ENCODE peak calls at places on chromosome 16, in four cellular contexts. D is hepatocyte, L is GM23248, B is mammary epithelial cell. I is an unnamed sample.

GRCh38 chr16:65660390-65660789 is 538.5 kb upstream of the CDH11 start:
- DNase-seq in L (peak; percentile 98), B (peak; percentile 34), D (no peak), I (no peak)

GRCh38 chr16:24848065-24848464 is 2.3 kb downstream of the SLC5A11 start:
- DNase-seq in L (peak; percentile 74), D (no peak), B (peak; percentile 51), I (no peak)

GRCh38 chr16:73027655-73028220 is 20.2 kb downstream of the ZFHX3 start:
- DNase-seq in D (peak; percentile 12), L (no peak), B (no peak), I (peak; percentile 69)

GRCh38 chr16:70657956-70658355 is 11.6 kb downstream of the IL34 start:
- DNase-seq in B (no peak), L (no peak), D (no peak), I (no peak)

GRCh38 chr16:87445486-87445885 is 47.3 kb downstream of the ZCCHC14 start:
- DNase-seq in L (peak; percentile 10), B (no peak), D (no peak), I (no peak)

GRCh38 chr16:3065742-3066439 is 451 bp downstream of the IL32 start:
- DNase-seq in B (no peak), L (no peak), D (no peak), I (no peak)

GRCh38 chr16:69039333-69039941 is 66.0 kb upstream of the HAS3 start:
- DNase-seq in D (no peak), B (no peak), L (no peak), I (no peak)

GRCh38 chr16:74711938-74712337 is 11.3 kb upstream of the MLKL start:
- DNase-seq in D (no peak), L (no peak), B (no peak), I (no peak)

GRCh38 chr16:24753437-24753836 is 24.0 kb downstream of the TNRC6A start:
- DNase-seq in B (no peak), D (no peak), L (no peak), I (no peak)

GRCh38 chr16:11624205-11624604 is 37.5 kb upstream of the LITAF start:
- DNase-seq in D (no peak), L (no peak), B (no peak), I (no peak)

GRCh38 chr16:66972983-66973382 is 11.9 kb downstream of the CES3 start:
- DNase-seq in L (no peak), D (no peak), B (no peak), I (no peak)

GRCh38 chr16:13070268-13070667 is 168.9 kb downstream of the SHISA9 start:
- DNase-seq in B (peak; percentile 9), L (no peak), D (no peak), I (no peak)

GRCh38 chr16:25868966-25869365 is 177.2 kb downstream of the HS3ST4 start:
- DNase-seq in B (no peak), D (no peak), L (no peak), I (no peak)

GRCh38 chr16:52515068-52515671 is 31.8 kb downstream of the TOX3 start:
- DNase-seq in D (peak; percentile 28), B (no peak), L (peak; percentile 4), I (no peak)

GRCh38 chr16:85422374-85423185 is 190.5 kb upstream of the GSE1 start:
- DNase-seq in L (no peak), D (peak; percentile 93), B (no peak), I (no peak)

GRCh38 chr16:86037999-86038922 is 139.3 kb downstream of the IRF8 start:
- DNase-seq in D (no peak), B (no peak), L (no peak), I (no peak)

GRCh38 chr16:65574311-65574966 is 452.6 kb upstream of the CDH11 start:
- DNase-seq in L (no peak), B (no peak), D (no peak), I (no peak)

GRCh38 chr16:11955713-11956123 is 9.3 kb upstream of the TNFRSF17 start:
- DNase-seq in B (peak; percentile 52), D (peak; percentile 32), L (peak; percentile 98), I (no peak)

GRCh38 chr16:73048292-73049050 is 543 bp upstream of the ZFHX3 start:
- DNase-seq in L (peak; percentile 64), D (peak; percentile 65), B (no peak), I (no peak)

GRCh38 chr16:79644977-79645667 is 44.6 kb upstream of the MAF start:
- DNase-seq in L (no peak), D (no peak), B (peak; percentile 74), I (no peak)

GRCh38 chr16:79642652-79643051 is 42.1 kb upstream of the MAF start:
- DNase-seq in D (no peak), B (no peak), L (no peak), I (no peak)

GRCh38 chr16:79635488-79635887 is 35.0 kb upstream of the MAF start:
- DNase-seq in L (no peak), B (no peak), D (no peak), I (no peak)

GRCh38 chr16:79638386-79639106 is 38.0 kb upstream of the MAF start:
- DNase-seq in D (no peak), B (no peak), L (no peak), I (no peak)

GRCh38 chr16:79639576-79640311 is 39.2 kb upstream of the MAF start:
- DNase-seq in L (no peak), B (peak; percentile 46), D (peak; percentile 68), I (no peak)
- H3K4me3 ChIP-seq in L (no peak overlapping the region), B (no peak overlapping the region), D (no peak overlapping the region), I (no peak overlapping the region)

GRCh38 chr16:29813644-29814562 is 1.9 kb downstream of the PRRT2 start:
- DNase-seq in D (no peak), L (no peak), B (no peak), I (peak; percentile 74)
- H3K4me3 ChIP-seq in D (no peak overlapping the region), L (no peak overlapping the region), B (no peak overlapping the region), I (peak overlapping the region; percentile 78)

GRCh38 chr16:28297784-28298510 is 5.6 kb downstream of the SBK1 start:
- DNase-seq in L (no peak), B (peak; percentile 6), D (no peak), I (no peak)
- H3K4me3 ChIP-seq in L (no peak overlapping the region), B (no peak overlapping the region), D (no peak overlapping the region), I (no peak overlapping the region)

GRCh38 chr16:88451586-88452484 is 1.2 kb upstream of the ZFPM1 start:
- DNase-seq in B (no peak), L (no peak), D (no peak), I (no peak)
- H3K4me3 ChIP-seq in B (peak overlapping the region; percentile 56), L (peak overlapping the region; percentile 79), D (no peak overlapping the region), I (peak overlapping the region; percentile 91)

DNA sequence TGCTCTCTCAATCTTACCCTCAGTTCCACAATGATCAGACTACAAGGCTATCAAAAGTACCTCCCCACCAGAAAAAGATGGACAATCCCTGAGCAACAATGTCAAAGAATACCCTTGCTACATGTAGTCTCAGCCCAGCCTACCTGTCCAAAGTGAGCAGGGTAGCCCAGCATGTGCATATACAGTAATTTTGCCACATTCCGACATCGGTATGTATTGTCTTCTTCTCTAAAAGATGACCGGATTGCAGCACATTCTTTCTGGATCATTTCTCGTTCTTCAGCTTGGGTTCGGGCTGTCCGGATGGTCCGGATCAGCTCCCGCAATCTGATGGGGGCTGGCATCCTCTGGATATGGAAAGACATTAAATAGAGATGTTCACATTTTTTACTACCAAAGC is 19.5 kb downstream of the AP1G1 start:
- DNase-seq in B (no peak), D (no peak), L (no peak), I (no peak)
- H3K4me3 ChIP-seq in B (no peak overlapping the region), D (no peak overlapping the region), L (no peak overlapping the region), I (no peak overlapping the region)

DNA sequence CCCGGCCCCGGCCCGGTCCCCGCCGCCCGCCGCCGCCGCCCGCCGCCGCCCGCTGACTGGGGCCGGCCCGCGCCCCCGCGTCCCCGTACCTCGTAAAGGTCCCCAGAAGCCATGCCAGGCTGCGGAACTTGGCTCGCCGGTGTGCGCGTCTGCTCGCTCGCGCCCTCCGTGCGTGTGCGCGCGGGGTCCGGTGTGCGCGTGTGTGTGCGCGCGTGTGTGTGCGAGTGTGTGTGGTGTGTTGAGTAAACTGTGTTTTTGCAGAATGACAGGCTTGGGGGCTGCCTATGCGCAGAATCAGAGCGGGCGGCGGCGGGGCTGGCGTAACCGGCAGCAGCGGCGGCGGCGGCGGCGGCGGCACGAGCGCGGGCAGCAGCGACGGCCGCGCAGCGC is 342 bp downstream of the CDYL2 start:
- DNase-seq in B (peak; percentile 31), D (peak; percentile 69), L (peak; percentile 72), I (no peak)
- H3K4me3 ChIP-seq in B (peak overlapping the region; percentile 69), D (peak overlapping the region; percentile 80), L (peak overlapping the region; percentile 83), I (peak overlapping the region; percentile 95)

DNA sequence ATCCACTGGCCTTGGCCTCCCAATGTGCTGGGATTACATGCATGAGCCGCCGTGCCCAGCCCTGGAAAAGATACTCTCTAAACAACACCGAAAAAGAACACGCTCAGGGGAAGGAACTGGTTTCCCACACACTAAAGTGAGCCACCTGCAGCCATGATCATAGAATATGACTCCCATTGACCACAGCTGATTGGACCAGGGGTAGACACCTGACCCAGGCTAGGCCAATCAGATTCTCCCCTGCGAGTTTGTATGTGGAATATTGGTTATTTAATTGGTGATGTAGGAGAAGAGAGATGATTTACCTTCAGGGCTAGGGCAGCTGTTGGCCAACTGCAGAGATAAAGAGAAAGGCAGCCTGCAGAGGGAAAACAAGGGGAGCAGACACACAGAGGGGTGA is 9.0 kb upstream of the GGA2 start:
- DNase-seq in B (no peak), D (no peak), L (peak; percentile 7), I (no peak)
- H3K4me3 ChIP-seq in B (no peak overlapping the region), D (no peak overlapping the region), L (no peak overlapping the region), I (no peak overlapping the region)

DNA sequence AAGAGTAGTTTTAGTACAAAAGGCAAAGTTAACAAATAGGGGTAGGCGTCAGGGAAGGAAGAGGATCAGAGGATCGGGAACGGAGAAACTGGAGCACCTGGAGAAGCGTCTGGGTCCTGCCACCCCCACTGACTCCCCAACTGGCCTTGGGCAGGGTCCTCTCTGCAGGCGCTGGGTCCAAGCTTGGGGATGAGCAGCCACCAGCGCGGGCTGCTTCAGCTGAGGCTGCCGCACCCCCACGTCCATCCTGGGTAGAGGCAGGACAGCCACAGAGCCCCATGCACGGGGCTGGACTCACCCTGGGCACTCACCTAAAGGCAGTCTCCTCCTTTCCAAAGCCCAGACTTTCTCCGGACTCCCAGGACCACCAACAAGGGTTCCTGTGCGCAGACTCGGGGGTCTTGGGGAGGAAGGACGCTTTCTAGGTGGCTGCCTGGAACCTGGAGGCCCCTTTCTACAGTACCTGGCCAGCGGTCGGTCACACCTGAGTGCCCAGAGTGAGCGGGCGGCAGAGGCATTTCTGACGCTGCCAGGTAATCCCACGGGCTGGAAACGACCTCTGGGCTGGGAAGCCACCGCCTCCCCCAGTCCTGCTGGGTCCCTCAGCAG is 1.1 kb downstream of the HS3ST6 start:
- DNase-seq in D (no peak), B (no peak), L (no peak), I (no peak)
- H3K4me3 ChIP-seq in D (no peak overlapping the region), B (no peak overlapping the region), L (no peak overlapping the region), I (no peak overlapping the region)

DNA sequence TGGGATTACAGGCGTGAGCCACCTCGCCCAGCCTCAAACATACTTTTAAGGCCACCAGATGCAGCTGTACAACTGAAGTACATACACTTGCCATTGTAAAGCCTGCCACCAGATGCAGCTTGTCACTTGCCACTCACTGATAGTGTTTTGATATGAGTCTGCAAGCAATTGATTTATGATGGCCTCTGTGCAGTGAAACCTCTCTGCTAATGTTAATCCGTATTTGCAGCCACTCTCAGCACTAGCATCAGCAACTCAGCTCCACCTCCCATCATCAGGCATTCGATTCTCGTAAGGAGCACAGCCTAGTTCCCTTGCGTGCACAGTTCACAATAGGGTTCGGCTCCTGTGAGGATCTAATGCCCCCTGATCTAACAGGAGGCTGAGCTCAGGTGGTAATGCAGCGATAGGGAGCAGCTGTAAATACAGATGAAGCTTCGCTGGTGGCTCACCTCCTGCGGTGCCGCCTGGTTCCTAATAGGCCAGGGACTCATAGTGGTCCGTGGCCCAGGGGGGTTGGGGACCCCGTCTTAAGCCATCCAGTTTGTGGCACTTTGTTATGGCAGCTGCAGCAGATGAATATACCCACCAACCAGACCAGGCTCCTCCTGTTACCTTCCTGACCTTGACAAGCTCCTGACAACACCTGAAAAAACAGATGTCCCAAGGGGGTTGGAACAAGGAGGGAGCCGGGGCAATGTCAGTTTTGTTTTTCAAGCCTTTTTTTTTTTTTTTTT is 1.3 kb upstream of the HERPUD1 start:
- DNase-seq in D (no peak), L (no peak), B (no peak), I (no peak)
- H3K4me3 ChIP-seq in D (no peak overlapping the region), L (no peak overlapping the region), B (no peak overlapping the region), I (no peak overlapping the region)

I was measured in coronary artery.